ENCODE peak calls at places on chromosomes 11 and 22, in seven cellular contexts. U, I, J, N, Z, Y and B are unnamed samples.

GRCh38 chr22:46452195-46453005 is 85.0 kb downstream of the CELSR1 start:
- DNase-seq in U (no peak), I (no peak), J (no peak), N (no peak), Z (no peak), Y (no peak), B (no peak)

GRCh38 chr22:20062766-20063083 is 17.3 kb upstream of the DGCR8 start:
- DNase-seq in U (peak), I (no peak), J (no peak), N (peak), Z (peak), Y (no peak), B (no peak)

GRCh38 chr11:94895971-94896370 is 77.4 kb downstream of the CWC15 start:
- DNase-seq in U (peak), I (no peak), J (no peak), N (peak), Z (peak), Y (no peak), B (no peak)

GRCh38 chr22:35432226-35432905 is 32.4 kb downstream of the MCM5 start:
- DNase-seq in U (no peak), I (no peak), J (no peak), N (no peak), Z (no peak), Y (no peak), B (no peak)

GRCh38 chr11:106540001-106540400 is 462.5 kb downstream of the AASDHPPT start:
- DNase-seq in U (no peak), I (no peak), J (no peak), N (no peak), Z (no peak), Y (no peak), B (no peak)

GRCh38 chr11:12631651-12632050 is 42.6 kb upstream of the TEAD1 start:
- DNase-seq in U (no peak), I (no peak), J (no peak), N (no peak), Z (peak), Y (no peak), B (no peak)

GRCh38 chr11:64762916-64763803 is 3.4 kb upstream of the PYGM start:
- DNase-seq in U (peak), I (peak), J (peak), N (peak), Z (peak), Y (no peak), B (no peak)

GRCh38 chr11:131977231-131977630 is 606.8 kb downstream of the NTM start:
- DNase-seq in U (peak), I (peak), J (no peak), N (peak), Z (peak), Y (no peak), B (no peak)

GRCh38 chr11:103420593-103420992 is 311.4 kb downstream of the DYNC2H1 start:
- DNase-seq in U (no peak), I (no peak), J (no peak), N (peak), Z (peak), Y (no peak), B (no peak)

GRCh38 chr11:111935331-111936044 is 1.7 kb upstream of the DIXDC1 start:
- DNase-seq in U (no peak), I (no peak), J (no peak), N (peak), Z (peak), Y (no peak), B (no peak)

GRCh38 chr11:67014343-67014742 is 8.6 kb upstream of the SYT12 start:
- DNase-seq in U (no peak), I (no peak), J (no peak), N (no peak), Z (no peak), Y (no peak), B (no peak)

GRCh38 chr11:121425818-121426217 is 26.3 kb upstream of the SORL1 start:
- DNase-seq in U (no peak), I (no peak), J (no peak), N (no peak), Z (no peak), Y (no peak), B (no peak)

GRCh38 chr11:12393691-12394090 is 16.3 kb downstream of the PARVA start:
- DNase-seq in U (no peak), I (no peak), J (no peak), N (no peak), Z (no peak), Y (no peak), B (no peak)